ENCODE peak calls at places on chromosomes 5 and 9, in eight cellular contexts. I is spleen; H is A172; C is NAMALWA; Y is sigmoid colon; T is NCI-H2171; F is GM12891; R is CD8-positive, alpha-beta T cell. G is an unnamed sample.
A peak's percentile ranks its signal among the peaks of the same experiment; 100 is the strongest.

GRCh38 chr9:73548201-73548600 is 396.5 kb downstream of the ANXA1 start:
- DNase-seq in I (no peak), H (no peak), C (no peak), Y (no peak), T (no peak), F (no peak), R (no peak), G (no peak)

GRCh38 chr9:136618578-136619547 is 43.9 kb upstream of the EGFL7 start:
- DNase-seq in I (peak; percentile 94), H (no peak), C (peak; percentile 74), Y (no peak), T (no peak), F (peak; percentile 77), R (no peak), G (peak; percentile 85)

GRCh38 chr5:53335115-53335514 is 145.3 kb upstream of the FST start:
- DNase-seq in I (no peak), H (no peak), C (no peak), Y (no peak), T (no peak), F (no peak), R (no peak), G (no peak)

GRCh38 chr5:2143646-2144386 is 261.1 kb upstream of the IRX4 start:
- DNase-seq in I (peak; percentile 39), H (no peak), C (no peak), Y (no peak), T (no peak), F (no peak), R (no peak), G (no peak)

GRCh38 chr5:113678924-113679575 is 165.6 kb downstream of the YTHDC2 start:
- DNase-seq in I (no peak), H (peak; percentile 22), C (peak; percentile 77), Y (no peak), T (no peak), F (peak; percentile 9), R (no peak), G (no peak)

GRCh38 chr9:112761912-112762651 is 11.5 kb downstream of the SNX30 start:
- DNase-seq in I (no peak), H (no peak), C (no peak), Y (no peak), T (no peak), F (no peak), R (no peak), G (no peak)

GRCh38 chr5:126395198-126395597 is 28.0 kb upstream of the GRAMD2B start:
- DNase-seq in I (no peak), H (no peak), C (no peak), Y (no peak), T (no peak), F (no peak), R (no peak), G (no peak)

GRCh38 chr9:134053401-134053871 is 14.4 kb downstream of the BRD3 start:
- DNase-seq in I (peak; percentile 68), H (no peak), C (no peak), Y (peak; percentile 60), T (no peak), F (no peak), R (no peak), G (no peak)

GRCh38 chr9:93822229-93822628 is 132.9 kb downstream of the BARX1 start:
- DNase-seq in I (no peak), H (no peak), C (no peak), Y (no peak), T (no peak), F (no peak), R (no peak), G (peak; percentile 27)

GRCh38 chr5:120344181-120344580 is 119.9 kb upstream of the PRR16 start:
- DNase-seq in I (no peak), H (no peak), C (no peak), Y (no peak), T (no peak), F (no peak), R (no peak), G (no peak)

GRCh38 chr5:474826-475661 is 32.1 kb downstream of the EXOC3 start:
- DNase-seq in I (peak; percentile 83), H (no peak), C (no peak), Y (peak; percentile 69), T (no peak), F (no peak), R (no peak), G (peak; percentile 68)

GRCh38 chr9:120289990-120290925 is 289.7 kb downstream of the CDK5RAP2 start:
- DNase-seq in I (no peak), H (no peak), C (no peak), Y (no peak), T (no peak), F (no peak), R (no peak), G (no peak)

GRCh38 chr5:64040496-64040895 is 78.3 kb upstream of the HTR1A start:
- DNase-seq in I (no peak), H (no peak), C (no peak), Y (no peak), T (no peak), F (no peak), R (no peak), G (no peak)

GRCh38 chr9:110141118-110141797 is 66.7 kb downstream of the C9orf152 start:
- DNase-seq in I (no peak), H (peak; percentile 83), C (no peak), Y (peak; percentile 81), T (no peak), F (no peak), R (no peak), G (no peak)

GRCh38 chr5:30287890-30288289 is 905.6 kb upstream of the CDH6 start:
- DNase-seq in I (no peak), H (no peak), C (no peak), Y (no peak), T (no peak), F (no peak), R (no peak), G (no peak)

G was measured in upper lobe of right lung.